ENCODE peak calls at places on chromosomes 13 and 19, in nine cellular contexts. P is RWPE2; L is CD8-positive, alpha-beta T cell; F is fibroblast of lung; X is neural progenitor cell; G is HepG2; U is AG04450; M is Peyer's patch; I is substantia nigra. S is an unnamed sample.

GRCh38 chr19:18865106-18865972 is 30.6 kb downstream of the CERS1 start:
- DNase-seq in U (no peak), X (no peak), F (no peak), M (no peak), I (no peak), G (no peak), L (no peak), P (peak; percentile 53), S (no peak)

GRCh38 chr19:41351339-41352245 is 2.1 kb downstream of the TGFB1 start:
- DNase-seq in X (peak; percentile 61), L (peak; percentile 72), U (no peak), I (peak; percentile 15), F (no peak), M (peak; percentile 94), G (no peak), P (no peak), S (peak; percentile 60)

GRCh38 chr19:16373539-16373938 is 48.9 kb downstream of the KLF2 start:
- DNase-seq in X (no peak), I (no peak), M (no peak), L (no peak), P (no peak), G (peak; percentile 70), U (peak; percentile 57), F (peak; percentile 94), S (no peak)

GRCh38 chr19:1495051-1495798 is 4.2 kb downstream of the REEP6 start:
- DNase-seq in M (no peak), G (no peak), U (no peak), I (no peak), F (no peak), P (no peak), X (no peak), L (no peak), S (no peak)

GRCh38 chr13:99363391-99363790 is 56.2 kb upstream of the GPR183 start:
- DNase-seq in M (no peak), G (no peak), P (no peak), X (no peak), U (no peak), F (no peak), I (no peak), L (no peak), S (no peak)

GRCh38 chr13:64525687-64526086 is 2704.4 kb downstream of the PCDH9 start:
- DNase-seq in X (no peak), U (no peak), M (no peak), P (no peak), F (no peak), G (no peak), L (no peak), I (no peak), S (no peak)

GRCh38 chr13:75414036-75414827 is 67.7 kb downstream of the TBC1D4 start:
- DNase-seq in P (no peak), L (no peak), G (no peak), M (no peak), U (no peak), I (no peak), X (no peak), F (no peak), S (no peak)

GRCh38 chr19:23799321-23799720 is 40.6 kb upstream of the ZNF681 start:
- DNase-seq in F (no peak), M (no peak), P (no peak), U (no peak), I (no peak), G (no peak), X (no peak), L (no peak), S (peak; percentile 80)

GRCh38 chr19:3982701-3983541 is 2.3 kb downstream of the EEF2 start:
- DNase-seq in X (no peak), F (peak; percentile 55), P (peak; percentile 67), G (peak; percentile 41), I (no peak), U (no peak), L (no peak), M (no peak), S (no peak)

GRCh38 chr13:43561081-43561480 is 225.7 kb downstream of the ENOX1 start:
- DNase-seq in M (no peak), I (no peak), F (no peak), G (no peak), U (no peak), P (no peak), X (no peak), L (no peak), S (no peak)

GRCh38 chr13:37446503-37446902 is 152.1 kb downstream of the POSTN start:
- DNase-seq in X (no peak), M (no peak), G (no peak), F (peak; percentile 91), P (peak; percentile 60), L (no peak), I (no peak), U (peak; percentile 70), S (no peak)

GRCh38 chr19:46372901-46373572 is 26.1 kb downstream of the PPP5C start:
- DNase-seq in I (no peak), P (peak; percentile 65), L (no peak), F (no peak), X (peak; percentile 59), G (no peak), U (no peak), M (peak; percentile 40), S (no peak)

GRCh38 chr13:23794267-23795161 is 94.7 kb downstream of the MIPEP start:
- DNase-seq in M (no peak), P (no peak), U (peak; percentile 68), L (no peak), G (no peak), F (peak; percentile 96), X (no peak), I (no peak), S (no peak)

GRCh38 chr13:59782696-59783095 is 381.0 kb downstream of the DIAPH3 start:
- DNase-seq in M (no peak), L (no peak), I (no peak), G (no peak), F (no peak), P (no peak), U (no peak), X (no peak), S (no peak)

GRCh38 chr13:40982772-40983171 is 36.3 kb downstream of the ELF1 start:
- DNase-seq in M (peak; percentile 83), U (no peak), F (peak; percentile 59), I (no peak), G (no peak), L (no peak), X (no peak), P (no peak), S (peak; percentile 56)

GRCh38 chr19:7699422-7700127 is 2.4 kb downstream of the FCER2 start:
- DNase-seq in M (no peak), P (no peak), F (no peak), U (no peak), G (no peak), X (no peak), L (no peak), I (no peak), S (no peak)

DNA sequence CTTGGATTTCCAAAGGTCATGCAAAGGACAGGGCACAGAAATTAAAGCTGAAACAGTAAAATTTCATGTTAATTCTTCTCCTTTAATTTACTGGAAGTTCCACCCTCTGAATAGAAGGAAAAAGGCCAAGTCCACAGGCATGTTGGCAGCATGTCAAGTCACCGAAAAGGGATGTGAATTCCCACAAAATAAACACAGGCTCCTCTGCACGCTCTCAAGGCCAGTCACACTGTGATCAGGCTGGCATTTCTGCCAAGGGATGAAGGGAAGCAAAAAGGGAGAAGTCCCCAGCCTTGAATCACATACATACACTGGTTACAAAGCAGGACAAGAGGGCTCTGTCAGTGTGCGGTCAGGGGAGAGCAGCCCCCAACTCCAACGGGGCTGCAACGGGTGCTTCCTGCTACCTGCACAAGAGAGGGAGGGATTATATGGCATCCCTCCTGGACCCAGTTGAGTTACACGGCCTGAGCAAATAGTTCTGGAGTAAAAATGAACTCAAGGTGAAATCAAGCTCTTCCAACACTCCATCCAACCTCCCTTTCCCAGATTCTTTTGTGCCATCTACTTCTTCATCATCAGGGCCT is 6.9 kb downstream of the DCLK1 start:
- DNase-seq in M (no peak), P (no peak), U (no peak), F (peak; percentile 87), G (no peak), L (no peak), X (no peak), I (no peak), S (no peak)
- H3K27ac ChIP-seq in M (no peak overlapping the region), P (no peak overlapping the region), U (no peak overlapping the region), F (no peak overlapping the region), G (no peak overlapping the region), L (no peak overlapping the region), X (no peak overlapping the region), I (no peak overlapping the region), S (no peak overlapping the region)

DNA sequence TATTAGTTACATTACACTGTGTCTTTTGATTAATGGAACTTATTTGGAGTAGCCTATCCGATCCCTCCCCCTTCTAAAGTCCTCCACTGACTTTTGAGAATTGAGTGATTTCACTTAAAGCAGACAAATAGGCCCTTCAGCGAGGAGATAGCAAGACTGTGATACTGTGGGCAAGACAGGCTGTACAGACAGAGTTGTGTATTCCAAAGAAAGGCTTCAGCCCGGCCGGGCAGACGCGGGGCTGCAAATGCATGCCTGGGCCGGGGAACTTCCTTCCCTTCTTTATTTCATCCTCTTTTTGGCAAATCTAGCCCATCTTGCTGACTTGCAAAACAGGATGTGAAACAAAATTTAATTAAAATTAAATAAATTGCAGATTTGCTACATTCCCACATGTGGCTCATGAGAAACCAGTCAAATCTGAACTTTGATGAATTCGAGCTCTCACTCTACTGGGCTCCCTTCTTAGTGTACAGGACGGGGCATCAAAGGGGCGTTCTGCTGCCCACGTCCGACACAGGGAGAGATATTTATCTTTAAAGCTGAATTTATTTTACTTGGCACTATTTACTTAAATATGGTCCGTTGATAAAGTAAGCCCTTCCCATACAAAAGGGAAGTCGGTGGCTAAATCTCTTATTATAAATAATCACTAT is 314.9 kb downstream of the ZNF536 start:
- DNase-seq in L (no peak), X (no peak), G (no peak), U (no peak), M (no peak), I (no peak), F (no peak), P (no peak), S (no peak)
- H3K27ac ChIP-seq in L (no peak overlapping the region), X (no peak overlapping the region), G (no peak overlapping the region), U (no peak overlapping the region), M (no peak overlapping the region), I (no peak overlapping the region), F (no peak overlapping the region), P (no peak overlapping the region), S (no peak overlapping the region)

GRCh38 chr13:72290962-72291681 is 424.1 kb upstream of the DACH1 start:
- DNase-seq in G (no peak), I (no peak), L (no peak), F (peak; percentile 30), U (no peak), P (no peak), M (no peak), X (no peak), S (no peak)
- H3K27ac ChIP-seq in G (no peak overlapping the region), I (no peak overlapping the region), L (no peak overlapping the region), F (no peak overlapping the region), U (no peak overlapping the region), P (peak overlapping the region; percentile 60), M (no peak overlapping the region), X (no peak overlapping the region), S (no peak overlapping the region)

DNA sequence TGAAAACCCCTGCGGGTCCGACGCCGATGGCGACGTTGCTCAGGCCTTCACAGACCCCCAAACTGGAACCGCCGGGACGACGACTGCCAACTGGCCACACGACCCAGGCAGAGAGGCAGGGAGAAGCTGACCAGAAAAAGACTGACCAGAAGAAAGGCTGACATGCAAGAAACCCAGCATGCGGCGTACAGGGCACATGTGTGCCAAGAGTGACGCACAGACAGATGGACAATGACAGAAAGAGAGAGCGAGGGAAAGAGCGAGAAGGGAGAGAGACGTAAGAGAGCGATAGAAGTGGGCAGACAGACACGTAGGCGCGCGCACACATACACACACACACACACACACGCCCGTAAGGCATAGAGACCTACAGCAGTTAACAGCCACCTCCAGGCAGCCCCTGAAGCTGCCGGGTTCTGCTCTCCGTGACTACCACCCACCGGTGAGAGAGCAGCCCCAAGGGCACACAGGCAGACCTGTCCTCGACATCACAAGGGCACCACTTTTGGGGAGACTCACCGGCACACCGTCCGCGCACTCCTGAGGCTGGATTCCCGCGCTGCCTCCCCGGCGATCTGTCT is 67.2 kb upstream of the ZNF527 start:
- DNase-seq in M (no peak), X (peak; percentile 13), U (no peak), L (no peak), G (no peak), F (peak; percentile 4), P (no peak), I (no peak), S (no peak)
- H3K27ac ChIP-seq in M (no peak overlapping the region), X (no peak overlapping the region), U (no peak overlapping the region), L (no peak overlapping the region), G (no peak overlapping the region), F (no peak overlapping the region), P (no peak overlapping the region), I (no peak overlapping the region), S (no peak overlapping the region)